ENCODE peak calls at places on chromosome 2, in eight cellular contexts. C, N, M, A, O, F, U and W are unnamed samples.

GRCh38 chr2:156518160-156518559 is 82.0 kb downstream of the GPD2 start:
- DNase-seq in O (no peak), A (no peak), F (no peak), U (no peak), C (no peak), N (no peak), M (no peak), W (no peak)

GRCh38 chr2:127455566-127456493 is 37.6 kb downstream of the PROC start:
- DNase-seq in O (no peak), C (no peak), U (no peak), N (no peak), M (no peak), F (no peak), A (no peak), W (no peak)

GRCh38 chr2:28666496-28667184 is 85.0 kb upstream of the PPP1CB start:
- DNase-seq in C (no peak), N (no peak), F (peak), O (no peak), U (no peak), M (no peak), A (no peak), W (no peak)

GRCh38 chr2:63992061-63992685 is 27.1 kb downstream of the VPS54 start:
- DNase-seq in C (no peak), U (no peak), A (no peak), O (no peak), M (no peak), N (no peak), F (no peak), W (no peak)

GRCh38 chr2:27218614-27219013 is 1.4 kb downstream of the CAD start:
- DNase-seq in M (no peak), C (no peak), U (no peak), O (no peak), N (no peak), F (no peak), A (no peak), W (no peak)

GRCh38 chr2:148829618-148830017 is 45.4 kb upstream of the KIF5C start:
- DNase-seq in F (no peak), C (no peak), M (no peak), N (no peak), U (no peak), O (no peak), A (no peak), W (no peak)

GRCh38 chr2:167134381-167135072 is 246.2 kb downstream of the XIRP2 start:
- DNase-seq in M (no peak), F (peak), U (no peak), O (no peak), C (no peak), N (no peak), A (no peak), W (no peak)

GRCh38 chr2:191566347-191566746 is 111.6 kb upstream of the NABP1 start:
- DNase-seq in M (no peak), O (peak), U (peak), N (no peak), F (peak), A (peak), C (peak), W (peak)

GRCh38 chr2:98500561-98500960 is 55.9 kb downstream of the INPP4A start:
- DNase-seq in U (no peak), M (no peak), N (no peak), F (no peak), C (no peak), O (no peak), A (no peak), W (no peak)

GRCh38 chr2:10584843-10585475 is 104.8 kb downstream of the NOL10 start:
- DNase-seq in U (no peak), M (no peak), A (no peak), C (peak), N (no peak), O (no peak), F (peak), W (no peak)

GRCh38 chr2:18271370-18272147 is 288.9 kb downstream of the RDH14 start:
- DNase-seq in U (no peak), O (no peak), C (no peak), M (no peak), N (no peak), A (no peak), F (no peak), W (peak)

GRCh38 chr2:240127911-240128607 is 8.0 kb downstream of the COPS9 start:
- DNase-seq in O (no peak), N (peak), C (no peak), F (no peak), U (no peak), M (no peak), A (no peak), W (peak)

GRCh38 chr2:174180165-174180724 is 68.1 kb downstream of the OLA1 start:
- DNase-seq in F (peak), C (no peak), M (no peak), A (no peak), O (no peak), N (no peak), U (no peak), W (no peak)

GRCh38 chr2:76464310-76464709 is 753.6 kb upstream of the GCFC2 start:
- DNase-seq in N (no peak), A (no peak), U (no peak), C (no peak), O (no peak), M (no peak), F (no peak), W (no peak)